ENCODE peak calls at places on chromosomes 13 and 19, in eight cellular contexts. G, D, J, C, V, P, X and F are unnamed samples.

GRCh38 chr19:11264452-11265176 is 2.3 kb upstream of the DOCK6 start:
- DNase-seq in G (no peak), D (no peak), J (no peak), C (peak; percentile 68), V (peak; percentile 8), P (no peak), X (no peak), F (no peak)

GRCh38 chr13:41564046-41564445 is 106.7 kb downstream of the RGCC start:
- DNase-seq in G (no peak), D (no peak), J (no peak), C (no peak), V (no peak), P (no peak), X (no peak), F (no peak)

GRCh38 chr19:49637865-49638350 is 2.0 kb downstream of the RRAS start:
- DNase-seq in G (no peak), D (peak; percentile 86), J (peak; percentile 12), C (peak; percentile 72), V (no peak), P (no peak), X (peak; percentile 87), F (no peak)

GRCh38 chr19:31352782-31353651 is 3.8 kb upstream of the TSHZ3 start:
- DNase-seq in G (no peak), D (no peak), J (no peak), C (no peak), V (no peak), P (no peak), X (no peak), F (no peak)

GRCh38 chr19:19349365-19349764 is 28.7 kb downstream of the MAU2 start:
- DNase-seq in G (no peak), D (no peak), J (no peak), C (no peak), V (no peak), P (no peak), X (no peak), F (no peak)

GRCh38 chr19:47227347-47228167 is 3.4 kb downstream of the BBC3 start:
- DNase-seq in G (no peak), D (peak; percentile 89), J (peak; percentile 82), C (peak; percentile 86), V (peak; percentile 69), P (peak; percentile 75), X (peak; percentile 93), F (no peak)

GRCh38 chr19:10625003-10625761 is at the start of gene SLC44A2:
- DNase-seq in G (no peak), D (peak; percentile 81), J (no peak), C (peak; percentile 92), V (no peak), P (no peak), X (peak; percentile 90), F (no peak)

GRCh38 chr13:73757471-73758233 is 376.6 kb downstream of the KLF12 start:
- DNase-seq in G (no peak), D (no peak), J (no peak), C (no peak), V (no peak), P (no peak), X (no peak), F (no peak)

GRCh38 chr13:47211106-47211505 is 314.3 kb upstream of the HTR2A start:
- DNase-seq in G (no peak), D (no peak), J (peak; percentile 1), C (peak; percentile 28), V (no peak), P (no peak), X (no peak), F (no peak)

GRCh38 chr13:110405597-110406450 is 98.7 kb downstream of the COL4A2 start:
- DNase-seq in G (no peak), D (no peak), J (no peak), C (no peak), V (no peak), P (no peak), X (no peak), F (no peak)

GRCh38 chr19:40754611-40755247 is 3.7 kb downstream of the SNRPA start:
- DNase-seq in G (peak; percentile 42), D (no peak), J (no peak), C (no peak), V (no peak), P (peak; percentile 87), X (no peak), F (no peak)

GRCh38 chr19:14826006-14826405 is 9.0 kb downstream of the OR7A5 start:
- DNase-seq in G (no peak), D (no peak), J (no peak), C (peak; percentile 82), V (no peak), P (no peak), X (no peak), F (no peak)

GRCh38 chr13:46473806-46474205 is 79.2 kb upstream of the LRCH1 start:
- DNase-seq in G (no peak), D (no peak), J (no peak), C (no peak), V (no peak), P (no peak), X (no peak), F (no peak)

GRCh38 chr19:1481893-1482360 is 2.9 kb upstream of the C19orf25 start:
- DNase-seq in G (no peak), D (no peak), J (no peak), C (no peak), V (no peak), P (no peak), X (no peak), F (no peak)

GRCh38 chr13:61253105-61253877 is 162.4 kb downstream of the PCDH20 start:
- DNase-seq in G (no peak), D (no peak), J (no peak), C (no peak), V (no peak), P (no peak), X (no peak), F (no peak)

GRCh38 chr13:95335667-95336066 is 34.4 kb upstream of the ABCC4 start:
- DNase-seq in G (no peak), D (no peak), J (no peak), C (peak; percentile 21), V (no peak), P (no peak), X (no peak), F (no peak)

GRCh38 chr19:41698746-41699230 is 9.6 kb upstream of the CEACAM5 start:
- DNase-seq in G (no peak), D (no peak), J (no peak), C (no peak), V (peak; percentile 13), P (no peak), X (no peak), F (no peak)

GRCh38 chr19:41939861-41940442 is 11.7 kb upstream of the ERFL start:
- DNase-seq in G (no peak), D (no peak), J (peak; percentile 45), C (no peak), V (no peak), P (peak; percentile 58), X (no peak), F (no peak)

GRCh38 chr13:81540777-81541176 is 1199.9 kb upstream of the SPRY2 start:
- DNase-seq in G (no peak), D (no peak), J (peak; percentile 2), C (no peak), V (no peak), P (no peak), X (no peak), F (no peak)

GRCh38 chr19:39299832-39300231 is 3.6 kb downstream of the IFNL1 start:
- DNase-seq in G (no peak), D (no peak), J (no peak), C (no peak), V (no peak), P (no peak), X (no peak), F (no peak)

GRCh38 chr19:42653841-42654240 is 59.1 kb upstream of the CEACAM8 start:
- DNase-seq in G (no peak), D (no peak), J (no peak), C (no peak), V (no peak), P (no peak), X (no peak), F (no peak)

GRCh38 chr13:26480246-26480855 is 77.1 kb upstream of the WASF3 start:
- DNase-seq in G (no peak), D (no peak), J (no peak), C (peak; percentile 23), V (no peak), P (no peak), X (no peak), F (no peak)

GRCh38 chr19:16657384-16657783 is 2.6 kb downstream of the SMIM7 start:
- DNase-seq in G (no peak), D (no peak), J (no peak), C (no peak), V (no peak), P (no peak), X (no peak), F (no peak)

GRCh38 chr19:13212759-13213330 is 62.6 kb downstream of the IER2 start:
- DNase-seq in G (peak; percentile 58), D (no peak), J (peak; percentile 52), C (peak; percentile 61), V (peak; percentile 20), P (peak; percentile 86), X (peak; percentile 57), F (no peak)

GRCh38 chr13:113470073-113470472 is 16.8 kb upstream of the ADPRHL1 start:
- DNase-seq in G (no peak), D (no peak), J (no peak), C (no peak), V (no peak), P (no peak), X (no peak), F (no peak)

GRCh38 chr19:6271251-6271650 is 8.5 kb downstream of the MLLT1 start:
- DNase-seq in G (no peak), D (peak; percentile 26), J (no peak), C (no peak), V (no peak), P (no peak), X (no peak), F (no peak)

GRCh38 chr13:97834255-97834654 is 119.2 kb upstream of the IPO5 start:
- DNase-seq in G (no peak), D (no peak), J (peak; percentile 7), C (no peak), V (no peak), P (no peak), X (no peak), F (peak; percentile 21)

GRCh38 chr19:5536337-5536894 is 31.3 kb downstream of the TINCR start:
- DNase-seq in G (no peak), D (peak; percentile 20), J (peak; percentile 38), C (peak; percentile 46), V (no peak), P (no peak), X (peak; percentile 27), F (peak; percentile 19)

GRCh38 chr13:40315416-40316064 is 350.9 kb downstream of the FOXO1 start:
- DNase-seq in G (no peak), D (no peak), J (peak; percentile 6), C (peak; percentile 5), V (no peak), P (peak; percentile 61), X (peak; percentile 25), F (no peak)

GRCh38 chr13:41428155-41428554 is 29.2 kb upstream of the RGCC start:
- DNase-seq in G (peak; percentile 11), D (no peak), J (no peak), C (no peak), V (no peak), P (peak; percentile 32), X (no peak), F (no peak)

GRCh38 chr13:100063333-100063732 is 25.6 kb upstream of the PCCA start:
- DNase-seq in G (no peak), D (no peak), J (no peak), C (no peak), V (no peak), P (no peak), X (no peak), F (no peak)

GRCh38 chr13:95865080-95865597 is 188.1 kb downstream of the UGGT2 start:
- DNase-seq in G (no peak), D (no peak), J (no peak), C (no peak), V (no peak), P (no peak), X (no peak), F (no peak)

GRCh38 chr13:33797622-33798021 is 20.3 kb upstream of the RFC3 start:
- DNase-seq in G (no peak), D (no peak), J (no peak), C (no peak), V (no peak), P (no peak), X (no peak), F (no peak)

GRCh38 chr19:11581740-11582139 is 4.3 kb upstream of the ACP5 start:
- DNase-seq in G (no peak), D (no peak), J (no peak), C (no peak), V (peak; percentile 96), P (peak; percentile 64), X (no peak), F (no peak)